ENCODE peak calls at places on chromosomes 3 and 15, in seven cellular contexts. R, I, K, Q, O, T and D are unnamed samples. For H3K9me3, the result is how much of the 10 kb centered on the place peaks cover.

GRCh38 chr15:78457101-78457500 is 19.1 kb downstream of the IREB2 start:
- DNase-seq in Q (peak), R (no peak), K (peak), T (no peak), O (no peak), I (peak), D (no peak)

GRCh38 chr3:18672561-18672960 is 247.4 kb upstream of the SATB1 start:
- DNase-seq in K (no peak), Q (no peak), O (no peak), R (no peak), T (no peak), I (no peak), D (no peak)

GRCh38 chr3:144031938-144032337 is 60.3 kb downstream of the DIPK2A start:
- DNase-seq in O (no peak), T (no peak), R (peak), K (no peak), I (no peak), Q (no peak), D (no peak)

GRCh38 chr3:172903642-172904041 is 153.1 kb downstream of the ECT2 start:
- DNase-seq in O (no peak), K (no peak), T (no peak), R (no peak), Q (no peak), I (no peak), D (no peak)

GRCh38 chr3:160134454-160134853 is 90.8 kb upstream of the C3orf80 start:
- DNase-seq in O (no peak), T (no peak), Q (peak), K (no peak), I (no peak), R (no peak), D (no peak)

GRCh38 chr3:3145831-3146230 is 19.1 kb downstream of the TRNT1 start:
- DNase-seq in O (no peak), K (no peak), R (no peak), Q (no peak), T (no peak), I (no peak), D (no peak)

GRCh38 chr15:67006089-67007065 is 59.0 kb upstream of the SMAD3 start:
- DNase-seq in R (no peak), T (no peak), Q (no peak), I (no peak), O (no peak), K (no peak), D (no peak)

GRCh38 chr3:183114779-183115178 is 15.5 kb upstream of the MCCC1 start:
- DNase-seq in K (no peak), I (no peak), O (no peak), Q (no peak), R (no peak), T (no peak), D (no peak)

GRCh38 chr3:20773320-20773984 is 587.4 kb upstream of the SGO1 start:
- DNase-seq in T (no peak), I (no peak), O (no peak), Q (no peak), K (no peak), R (no peak), D (no peak)

GRCh38 chr3:45055032-45055410 is 28.9 kb downstream of the CLEC3B start:
- DNase-seq in O (no peak), I (no peak), T (no peak), K (no peak), Q (no peak), R (no peak), D (no peak)

GRCh38 chr15:78766041-78766440 is 45.2 kb downstream of the ADAMTS7 start:
- DNase-seq in I (no peak), K (no peak), Q (no peak), O (peak), T (no peak), R (no peak), D (peak)

GRCh38 chr3:111944377-111944776 is 34.4 kb upstream of the ABHD10 start:
- DNase-seq in I (no peak), O (no peak), K (no peak), R (no peak), T (no peak), Q (no peak), D (no peak)

GRCh38 chr15:98177950-98178848 is 217.7 kb downstream of the ARRDC4 start:
- DNase-seq in K (peak), R (no peak), O (no peak), I (peak), T (no peak), Q (peak), D (peak)

GRCh38 chr3:48411606-48412374 is 18.1 kb downstream of the PLXNB1 start:
- DNase-seq in O (peak), R (no peak), T (no peak), Q (no peak), I (peak), K (no peak), D (no peak)

GRCh38 chr3:15513810-15514662 is 7.5 kb downstream of the COLQ start:
- DNase-seq in T (no peak), K (no peak), R (no peak), I (no peak), Q (no peak), O (no peak), D (no peak)

GRCh38 chr3:126343675-126344074 is 13.5 kb downstream of the KLF15 start:
- DNase-seq in K (no peak), Q (no peak), R (no peak), T (no peak), O (peak), I (no peak), D (peak)

GRCh38 chr3:12445523-12446240 is 38.6 kb upstream of the TSEN2 start:
- DNase-seq in T (no peak), I (no peak), K (no peak), O (no peak), Q (no peak), R (no peak), D (no peak)

GRCh38 chr15:66729339-66729951 is 27.4 kb downstream of the SMAD6 start:
- DNase-seq in O (no peak), I (no peak), Q (no peak), R (no peak), K (no peak), T (no peak), D (peak)

GRCh38 chr3:12982619-12983101 is 90.6 kb downstream of the IQSEC1 start:
- DNase-seq in Q (no peak), O (no peak), T (no peak), K (no peak), I (no peak), R (no peak), D (no peak)

GRCh38 chr3:188266581-188267274 is 112.8 kb downstream of the LPP start:
- DNase-seq in K (no peak), I (no peak), O (peak), T (no peak), R (no peak), Q (no peak), D (peak)

GRCh38 chr15:65530318-65531111 is at the start of gene HACD3:
- DNase-seq in I (peak), K (peak), R (peak), T (peak), O (peak), Q (peak), D (peak)

GRCh38 chr3:113269661-113270060 is 58.3 kb downstream of the BOC start:
- DNase-seq in T (no peak), K (no peak), I (no peak), Q (no peak), R (no peak), O (no peak), D (no peak)

GRCh38 chr15:89749951-89750559 is 994 bp downstream of the MESP1 start:
- DNase-seq in K (no peak), I (no peak), R (no peak), O (no peak), Q (no peak), T (no peak), D (no peak)

GRCh38 chr3:169613053-169613803 is 50.3 kb downstream of the MECOM start:
- DNase-seq in Q (no peak), I (no peak), K (no peak), R (no peak), T (no peak), O (no peak), D (no peak)

GRCh38 chr3:100525753-100526612 is 33.6 kb downstream of the TMEM45A start:
- DNase-seq in O (no peak), R (no peak), T (no peak), I (peak), K (no peak), Q (peak), D (peak)

GRCh38 chr15:80207887-80208286 is 44.1 kb downstream of the CTXND1 start:
- DNase-seq in K (no peak), R (no peak), O (no peak), I (no peak), Q (peak), T (no peak), D (no peak)

DNA sequence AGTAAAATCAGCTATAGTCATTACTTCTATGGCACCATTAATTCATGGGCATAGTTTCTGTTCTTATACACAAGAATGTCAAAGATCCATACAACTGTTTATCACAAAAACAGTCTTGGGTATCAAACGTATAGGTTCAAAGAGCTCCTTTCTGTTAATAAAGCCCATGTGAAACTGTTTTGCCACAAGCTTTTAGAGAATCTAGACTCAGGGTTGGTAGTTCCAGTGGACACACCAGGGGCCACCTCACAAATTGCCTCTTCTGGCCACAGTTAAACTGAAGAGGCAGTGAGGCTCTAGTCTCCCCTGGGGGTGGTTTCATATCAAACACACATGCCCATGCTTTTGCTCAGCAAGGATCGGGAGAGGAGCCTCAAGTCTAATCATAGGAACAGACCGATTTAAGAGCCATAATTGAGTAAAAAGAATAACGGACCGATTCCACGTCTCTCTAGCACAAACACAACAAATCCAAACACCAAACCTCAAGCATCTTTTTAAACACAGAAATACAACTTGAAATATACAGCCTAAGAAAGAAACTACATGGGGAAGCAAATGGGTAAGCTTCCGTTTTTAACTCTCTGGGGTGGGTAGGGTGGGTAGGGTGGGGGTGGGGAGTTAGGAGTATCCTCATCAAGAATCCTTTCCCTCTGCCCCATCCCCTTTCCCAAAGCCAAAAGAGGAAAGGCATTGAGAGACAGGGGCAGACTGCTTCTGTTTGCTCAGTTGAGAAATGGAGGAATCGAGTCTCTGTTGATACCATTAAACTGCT is 443.3 kb downstream of the MAGI1 start:
- DNase-seq in T (no peak), K (no peak), R (no peak), I (no peak), O (no peak), Q (no peak), D (no peak)
- H3K4me3 ChIP-seq in T (no peak), K (peak), R (no peak), I (peak), O (no peak), Q (no peak), D (no peak)

GRCh38 chr15:56234804-56235203 is 8.9 kb downstream of the RFX7 start:
- DNase-seq in Q (no peak), I (no peak), O (no peak), R (no peak), K (no peak), T (no peak), D (no peak)
- H3K9me3 ChIP-seq in Q (under half), I (under half), O (under half), R (under half), K (under half), T (under half), D (under half)

GRCh38 chr15:85496551-85497545 is 116.4 kb downstream of the AKAP13 start:
- DNase-seq in I (peak), R (no peak), O (no peak), Q (no peak), T (no peak), K (no peak), D (no peak)

GRCh38 chr15:85500729-85501128 is 120.3 kb downstream of the AKAP13 start:
- DNase-seq in O (no peak), R (no peak), K (peak), T (no peak), Q (no peak), I (peak), D (peak)

GRCh38 chr15:85499498-85499897 is 119.1 kb downstream of the AKAP13 start:
- DNase-seq in R (no peak), T (no peak), K (peak), O (no peak), Q (no peak), I (no peak), D (no peak)

GRCh38 chr15:85500060-85500708 is 119.8 kb downstream of the AKAP13 start:
- DNase-seq in I (no peak), K (no peak), O (no peak), Q (no peak), T (no peak), R (no peak), D (no peak)

DNA sequence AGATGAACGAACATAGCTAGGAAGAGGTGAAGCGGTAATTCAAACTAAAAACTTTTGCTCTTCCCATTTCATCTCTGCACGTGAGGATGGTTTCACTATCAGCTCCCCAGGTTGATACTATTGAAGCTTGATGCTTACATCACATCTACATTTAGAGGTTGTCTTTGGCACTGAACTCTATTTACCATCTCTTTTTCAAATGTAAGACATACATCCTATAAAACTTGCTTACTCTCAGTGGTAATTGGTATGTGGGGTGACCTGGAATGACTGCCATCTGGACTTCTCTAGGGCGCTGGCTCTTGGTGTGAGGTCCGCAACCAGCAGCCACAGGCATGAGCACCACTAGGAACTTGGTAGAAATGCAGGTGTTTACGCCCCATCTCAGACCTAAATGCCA is 118.1 kb downstream of the AKAP13 start:
- DNase-seq in T (no peak), O (no peak), R (no peak), I (no peak), K (no peak), Q (no peak), D (no peak)
- H3K4me3 ChIP-seq in T (no peak), O (no peak), R (no peak), I (no peak), K (no peak), Q (no peak), D (no peak)

GRCh38 chr15:69508659-69509058 is 56.0 kb downstream of the RPLP1 start:
- DNase-seq in R (no peak), K (no peak), T (no peak), I (no peak), O (no peak), Q (no peak), D (no peak)
- H3K9me3 ChIP-seq in R (under half), K (under half), T (under half), I (under half), O (under half), Q (under half), D (under half)

DNA sequence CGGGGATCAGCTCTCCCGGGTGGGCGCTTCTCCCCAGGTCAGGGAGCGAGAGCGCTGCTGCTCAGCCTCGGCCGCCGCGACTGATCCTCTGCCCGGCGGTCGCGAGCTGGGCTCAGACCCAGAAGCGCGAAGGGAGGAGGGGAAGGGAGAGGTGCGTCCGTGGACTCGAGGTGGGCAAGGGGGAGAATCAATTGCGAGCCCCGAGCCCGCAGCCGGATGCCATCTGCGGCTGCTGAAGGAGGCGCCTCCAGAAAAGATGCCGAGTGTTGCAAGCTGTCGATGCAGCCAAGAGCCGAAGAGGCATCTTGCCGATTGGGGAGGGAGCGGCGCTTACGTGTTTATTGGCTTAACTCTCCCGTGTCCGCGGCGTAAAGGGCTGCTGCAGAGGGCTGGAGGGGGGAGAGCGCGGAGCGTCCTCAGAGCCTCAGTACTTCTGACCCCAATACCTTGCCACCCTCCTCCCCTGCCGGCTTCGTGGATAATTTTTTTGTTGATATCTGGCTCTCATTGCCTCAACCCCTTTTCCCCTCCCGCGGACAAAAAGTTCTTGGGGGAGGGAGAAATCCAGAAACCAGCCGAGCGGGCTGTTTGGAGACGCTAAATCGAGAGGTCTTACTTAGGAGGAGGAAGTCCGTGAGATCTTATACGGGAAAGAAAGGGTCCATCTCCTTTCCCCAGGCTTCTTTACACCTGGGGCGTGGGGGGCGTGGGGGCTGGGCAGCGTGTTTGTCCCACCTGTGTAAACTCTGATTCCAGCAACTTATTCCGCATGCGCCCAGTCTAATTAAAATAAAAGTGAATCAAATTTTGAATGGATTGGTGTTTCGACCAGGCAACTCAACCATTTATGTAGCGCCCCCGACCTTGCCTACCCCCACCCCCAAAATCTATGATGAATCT is at the start of gene CADPS:
- DNase-seq in O (peak), Q (no peak), K (no peak), T (no peak), R (peak), I (peak), D (no peak)
- H3K4me3 ChIP-seq in O (peak), Q (peak), K (peak), T (no peak), R (peak), I (peak), D (peak)

GRCh38 chr15:26394801-26395200 is 378.1 kb downstream of the GABRB3 start:
- DNase-seq in I (no peak), K (no peak), O (no peak), T (no peak), R (no peak), Q (no peak), D (no peak)
- H3K9me3 ChIP-seq in I (under half), K (under half), O (under half), T (under half), R (under half), Q (under half), D (under half)

GRCh38 chr3:42502429-42503250 is at the start of gene VIPR1:
- DNase-seq in K (no peak), O (peak), R (peak), Q (peak), I (peak), T (peak), D (peak)
- H3K4me3 ChIP-seq in K (no peak), O (peak), R (peak), Q (peak), I (peak), T (peak), D (peak)

GRCh38 chr3:52050571-52050970 is 5.8 kb downstream of the DUSP7 start:
- DNase-seq in R (no peak), T (no peak), O (no peak), I (no peak), K (no peak), Q (no peak), D (no peak)
- H3K9me3 ChIP-seq in R (under half), T (under half), O (under half), I (under half), K (under half), Q (under half), D (under half)

DNA sequence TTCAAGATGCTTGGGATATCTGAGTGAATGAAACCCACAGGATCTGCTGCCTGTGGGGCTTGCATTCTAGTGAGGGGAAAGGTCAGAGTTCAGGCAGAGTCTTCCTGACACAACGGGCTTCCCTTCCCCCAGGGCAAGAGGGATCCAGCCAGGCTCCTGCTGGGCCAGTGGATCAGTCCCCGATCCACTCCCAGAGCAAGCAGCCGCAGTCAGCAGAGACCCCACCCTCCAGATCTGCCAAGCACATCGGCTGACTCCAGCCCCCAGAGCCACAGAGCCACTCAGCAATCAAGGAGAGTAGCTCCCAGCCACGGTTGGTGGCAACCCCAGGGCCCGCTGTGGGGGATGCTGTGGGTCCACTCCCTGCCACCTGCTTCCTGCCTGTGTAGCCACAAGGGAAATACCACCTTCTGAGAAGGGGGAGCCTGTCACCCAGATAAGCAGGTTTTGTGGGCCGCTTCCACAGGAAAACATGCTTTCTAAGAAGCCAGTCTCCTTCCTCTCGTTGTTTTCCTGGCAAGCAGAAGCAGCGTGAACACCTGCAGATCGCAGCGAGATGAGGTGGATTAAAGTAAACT is 44.9 kb downstream of the CPN2 start:
- DNase-seq in T (peak), K (no peak), O (no peak), Q (no peak), I (no peak), R (no peak), D (no peak)
- H3K4me3 ChIP-seq in T (peak), K (no peak), O (no peak), Q (no peak), I (no peak), R (no peak), D (no peak)

GRCh38 chr3:168427830-168428471 is 332.2 kb upstream of the GOLIM4 start:
- DNase-seq in K (no peak), O (no peak), R (no peak), Q (no peak), I (no peak), T (no peak), D (no peak)

GRCh38 chr3:168422843-168423242 is 327.1 kb upstream of the GOLIM4 start:
- DNase-seq in K (no peak), Q (no peak), O (no peak), I (no peak), R (no peak), T (no peak), D (no peak)

GRCh38 chr3:168426196-168426595 is 330.5 kb upstream of the GOLIM4 start:
- DNase-seq in T (no peak), O (no peak), I (no peak), R (no peak), Q (no peak), K (no peak), D (no peak)

GRCh38 chr3:168419091-168419490 is 323.4 kb upstream of the GOLIM4 start:
- DNase-seq in T (no peak), K (no peak), O (no peak), Q (no peak), R (no peak), I (no peak), D (no peak)

GRCh38 chr3:168424059-168424765 is 328.5 kb upstream of the GOLIM4 start:
- DNase-seq in Q (no peak), O (no peak), K (no peak), T (no peak), R (no peak), I (no peak), D (no peak)
- H3K9me3 ChIP-seq in Q (under half), O (under half), K (under half), T (under half), R (under half), I (under half), D (under half)